ENCODE peak calls at places on chromosomes 2 and 18, in nine cellular contexts. G is NCI-H524, P is tibial artery, U is T-helper 17 cell, I is Right ventricle myocardium superior, A is kidney glomerular epithelial cell, X is EL, V is neural crest cell, C is cardiac muscle cell. B is an unnamed sample.

GRCh38 chr2:207230261-207231105 is 64.7 kb upstream of the KLF7 start:
- DNase-seq in G (peak; percentile 40), P (no peak), U (no peak), I (no peak), A (no peak), X (peak; percentile 35), V (no peak), C (peak; percentile 41), B (no peak)

GRCh38 chr2:136057023-136057801 is 60.7 kb downstream of the CXCR4 start:
- DNase-seq in G (no peak), P (no peak), U (no peak), I (no peak), A (no peak), X (no peak), V (no peak), C (no peak), B (no peak)

GRCh38 chr2:122710049-122710448 is 954.6 kb downstream of the TSN start:
- DNase-seq in G (no peak), P (no peak), U (no peak), I (no peak), A (no peak), X (no peak), V (no peak), C (no peak), B (no peak)

GRCh38 chr2:12452211-12452610 is 264.5 kb upstream of the TRIB2 start:
- DNase-seq in G (no peak), P (no peak), U (no peak), I (no peak), A (no peak), X (no peak), V (no peak), C (peak; percentile 61), B (no peak)

GRCh38 chr2:231891514-231891905 is 34.7 kb downstream of the NPPC start:
- DNase-seq in G (peak; percentile 12), P (no peak), U (no peak), I (no peak), A (no peak), X (no peak), V (no peak), C (no peak), B (no peak)

GRCh38 chr2:20447437-20448245 is 767 bp downstream of the RHOB start:
- DNase-seq in G (peak; percentile 58), P (peak; percentile 48), U (no peak), I (peak; percentile 76), A (peak; percentile 54), X (peak; percentile 49), V (peak; percentile 25), C (peak; percentile 69), B (no peak)

GRCh38 chr2:62660582-62661262 is 44.8 kb upstream of the EHBP1 start:
- DNase-seq in G (no peak), P (no peak), U (no peak), I (no peak), A (no peak), X (peak; percentile 95), V (no peak), C (peak; percentile 90), B (no peak)

GRCh38 chr2:71462056-71462605 is 8.8 kb downstream of the DYSF start:
- DNase-seq in G (no peak), P (no peak), U (no peak), I (no peak), A (no peak), X (no peak), V (no peak), C (no peak), B (no peak)

GRCh38 chr18:34976899-34977786 is 64.1 kb upstream of the MAPRE2 start:
- DNase-seq in G (peak; percentile 72), P (peak; percentile 70), U (peak; percentile 51), I (peak; percentile 86), A (peak; percentile 42), X (peak; percentile 51), V (peak; percentile 67), C (peak; percentile 36), B (peak; percentile 60)